ENCODE peak calls at places on chromosomes 13 and 19, in six cellular contexts. F is H1, T is IMR-90, W is mesenchymal stem cell, X is neuronal stem cell, S is trophoblast cell. I is an unnamed sample.
A peak's percentile ranks its signal among the peaks of the same experiment; 100 is the strongest.

GRCh38 chr19:2634228-2634951 is 68.1 kb downstream of the GNG7 start:
- DNase-seq in F (no peak), T (no peak), W (no peak), X (no peak), S (no peak), I (no peak)

GRCh38 chr19:50203281-50204080 is at the start of gene MYH14:
- DNase-seq in F (peak; percentile 71), T (no peak), W (no peak), X (peak; percentile 93), S (peak; percentile 26), I (peak; percentile 94)

GRCh38 chr13:26400545-26400944 is 146.6 kb downstream of the CDK8 start:
- DNase-seq in F (no peak), T (no peak), W (no peak), X (no peak), S (no peak), I (no peak)

GRCh38 chr13:102555914-102556553 is 40.8 kb upstream of the TPP2 start:
- DNase-seq in F (no peak), T (peak; percentile 26), W (peak; percentile 31), X (peak; percentile 17), S (peak; percentile 72), I (peak; percentile 53)

GRCh38 chr13:25930655-25931054 is 121.2 kb downstream of the SHISA2 start:
- DNase-seq in F (no peak), T (no peak), W (no peak), X (no peak), S (no peak), I (no peak)

GRCh38 chr13:27962982-27963381 is 6.1 kb downstream of the CDX2 start:
- DNase-seq in F (no peak), T (no peak), W (no peak), X (no peak), S (no peak), I (no peak)

GRCh38 chr13:42039946-42040729 is 8.3 kb upstream of the DGKH start:
- DNase-seq in F (no peak), T (peak; percentile 86), W (peak; percentile 89), X (peak; percentile 77), S (peak; percentile 69), I (peak; percentile 73)

GRCh38 chr13:50053844-50054243 is 38.6 kb downstream of the KCNRG start:
- DNase-seq in F (no peak), T (no peak), W (no peak), X (no peak), S (no peak), I (no peak)

GRCh38 chr19:9070066-9070465 is 16.8 kb upstream of the OR1M1 start:
- DNase-seq in F (no peak), T (no peak), W (no peak), X (peak; percentile 57), S (no peak), I (peak; percentile 76)

GRCh38 chr13:110841406-110841805 is 73.5 kb downstream of the ANKRD10 start:
- DNase-seq in F (no peak), T (no peak), W (no peak), X (no peak), S (peak; percentile 78), I (no peak)

GRCh38 chr19:40716031-40716654 is 543 bp downstream of the COQ8B start:
- DNase-seq in F (no peak), T (peak; percentile 95), W (no peak), X (no peak), S (peak; percentile 87), I (no peak)

GRCh38 chr19:12791345-12792047 is at the start of gene JUNB:
- DNase-seq in F (no peak), T (peak; percentile 96), W (peak; percentile 98), X (no peak), S (peak; percentile 98), I (peak; percentile 93)

GRCh38 chr19:33802001-33802400 is 5.3 kb downstream of the KCTD15 start:
- DNase-seq in F (no peak), T (no peak), W (no peak), X (no peak), S (no peak), I (no peak)

GRCh38 chr13:33319859-33320258 is 34.3 kb upstream of the STARD13 start:
- DNase-seq in F (no peak), T (no peak), W (no peak), X (no peak), S (no peak), I (no peak)

GRCh38 chr19:2199861-2200623 is 36.1 kb downstream of the PLEKHJ1 start:
- DNase-seq in F (no peak), T (no peak), W (no peak), X (no peak), S (no peak), I (no peak)

GRCh38 chr19:27652281-27652680 is 1560.7 kb downstream of the UQCRFS1 start:
- DNase-seq in F (no peak), T (no peak), W (no peak), X (no peak), S (no peak), I (no peak)

GRCh38 chr19:1172353-1173159 is 1.5 kb downstream of the SBNO2 start:
- DNase-seq in F (no peak), T (peak; percentile 48), W (peak; percentile 78), X (no peak), S (peak; percentile 55), I (peak; percentile 65)

GRCh38 chr13:30720470-30720869 is 14.9 kb upstream of the ALOX5AP start:
- DNase-seq in F (no peak), T (no peak), W (peak; percentile 42), X (no peak), S (no peak), I (no peak)

GRCh38 chr13:79874396-79875360 is 393.7 kb downstream of the NDFIP2 start:
- DNase-seq in F (no peak), T (peak; percentile 48), W (no peak), X (no peak), S (peak; percentile 66), I (peak; percentile 17)

GRCh38 chr19:45716314-45717130 is 14.2 kb downstream of the FBXO46 start:
- DNase-seq in F (no peak), T (no peak), W (peak; percentile 35), X (no peak), S (peak; percentile 60), I (peak; percentile 50)
- H2BK120ac ChIP-seq in F (peak overlapping the region; percentile 85), T (peak overlapping the region; percentile 91), W (peak overlapping the region; percentile 64), X (no peak overlapping the region), S (peak overlapping the region; percentile 82), I (no peak overlapping the region)

GRCh38 chr19:54677217-54677616 is 14.4 kb downstream of the LILRB4 start:
- DNase-seq in F (no peak), T (no peak), W (no peak), X (no peak), S (no peak), I (no peak)
- H3K4me3 ChIP-seq in F (no peak overlapping the region), T (no peak overlapping the region), W (no peak overlapping the region), X (no peak overlapping the region), S (no peak overlapping the region), I (no peak overlapping the region)

GRCh38 chr13:48235814-48236135 is 2.8 kb downstream of the ITM2B start:
- DNase-seq in F (no peak), T (no peak), W (no peak), X (no peak), S (no peak), I (no peak)

GRCh38 chr13:48234652-48235099 is 1.7 kb downstream of the ITM2B start:
- DNase-seq in F (no peak), T (no peak), W (peak; percentile 26), X (no peak), S (no peak), I (peak; percentile 8)

GRCh38 chr13:48233886-48234488 is 981 bp downstream of the ITM2B start:
- DNase-seq in F (no peak), T (peak; percentile 61), W (peak; percentile 79), X (no peak), S (peak; percentile 46), I (peak; percentile 44)

GRCh38 chr13:48236528-48237353 is 3.7 kb downstream of the ITM2B start:
- DNase-seq in F (no peak), T (no peak), W (peak; percentile 66), X (no peak), S (no peak), I (peak; percentile 23)

DNA sequence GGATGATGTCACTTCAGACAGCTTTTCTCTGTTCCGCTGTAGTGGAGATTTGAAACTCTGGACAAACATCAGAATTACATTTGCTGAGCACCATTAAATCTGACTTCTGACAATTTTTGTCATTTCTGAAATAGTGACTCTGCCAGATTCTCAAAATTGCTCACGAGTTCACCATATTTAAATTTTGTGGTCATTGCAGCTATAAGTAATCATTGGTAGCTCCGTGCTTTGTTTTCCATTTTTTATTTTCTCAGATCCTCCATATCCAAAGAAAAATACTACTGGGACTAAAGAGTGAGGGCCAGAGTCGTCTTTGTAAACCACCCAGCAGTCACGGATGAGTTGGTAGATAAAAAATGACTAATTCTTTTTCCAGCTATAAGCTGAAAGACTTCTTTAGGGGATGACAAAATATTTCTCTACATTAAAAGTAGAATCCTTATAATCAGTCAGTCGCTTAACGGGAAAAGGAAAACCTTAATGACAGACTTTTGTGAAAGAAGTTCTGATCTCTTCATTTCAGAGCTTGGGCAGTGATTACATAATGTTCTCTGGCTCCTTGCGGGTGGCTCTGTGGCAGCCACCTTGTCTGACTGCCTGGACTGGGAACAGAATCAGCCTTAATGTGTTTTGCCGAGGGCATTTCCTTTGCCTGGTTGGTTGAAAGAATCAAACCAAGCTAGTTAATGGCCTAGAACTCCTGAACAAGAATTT is 2.3 kb downstream of the ITM2B start:
- DNase-seq in F (no peak), T (peak; percentile 25), W (peak; percentile 54), X (no peak), S (peak; percentile 77), I (peak; percentile 89)
- H3K4me2 ChIP-seq in F (peak overlapping the region; percentile 86), T (peak overlapping the region; percentile 90), W (peak overlapping the region; percentile 73), X (no peak overlapping the region), S (peak overlapping the region; percentile 53), I (peak overlapping the region; percentile 38)

GRCh38 chr19:5130371-5131030 is 161.6 kb downstream of the KDM4B start:
- DNase-seq in F (no peak), T (no peak), W (no peak), X (no peak), S (no peak), I (no peak)

GRCh38 chr19:5129691-5130090 is 160.8 kb downstream of the KDM4B start:
- DNase-seq in F (no peak), T (no peak), W (no peak), X (no peak), S (no peak), I (no peak)

GRCh38 chr19:5131866-5132561 is 163.1 kb downstream of the KDM4B start:
- DNase-seq in F (no peak), T (no peak), W (no peak), X (peak; percentile 49), S (peak; percentile 98), I (peak; percentile 62)

GRCh38 chr19:5132698-5133651 is 164.1 kb downstream of the KDM4B start:
- DNase-seq in F (no peak), T (no peak), W (no peak), X (no peak), S (no peak), I (no peak)

DNA sequence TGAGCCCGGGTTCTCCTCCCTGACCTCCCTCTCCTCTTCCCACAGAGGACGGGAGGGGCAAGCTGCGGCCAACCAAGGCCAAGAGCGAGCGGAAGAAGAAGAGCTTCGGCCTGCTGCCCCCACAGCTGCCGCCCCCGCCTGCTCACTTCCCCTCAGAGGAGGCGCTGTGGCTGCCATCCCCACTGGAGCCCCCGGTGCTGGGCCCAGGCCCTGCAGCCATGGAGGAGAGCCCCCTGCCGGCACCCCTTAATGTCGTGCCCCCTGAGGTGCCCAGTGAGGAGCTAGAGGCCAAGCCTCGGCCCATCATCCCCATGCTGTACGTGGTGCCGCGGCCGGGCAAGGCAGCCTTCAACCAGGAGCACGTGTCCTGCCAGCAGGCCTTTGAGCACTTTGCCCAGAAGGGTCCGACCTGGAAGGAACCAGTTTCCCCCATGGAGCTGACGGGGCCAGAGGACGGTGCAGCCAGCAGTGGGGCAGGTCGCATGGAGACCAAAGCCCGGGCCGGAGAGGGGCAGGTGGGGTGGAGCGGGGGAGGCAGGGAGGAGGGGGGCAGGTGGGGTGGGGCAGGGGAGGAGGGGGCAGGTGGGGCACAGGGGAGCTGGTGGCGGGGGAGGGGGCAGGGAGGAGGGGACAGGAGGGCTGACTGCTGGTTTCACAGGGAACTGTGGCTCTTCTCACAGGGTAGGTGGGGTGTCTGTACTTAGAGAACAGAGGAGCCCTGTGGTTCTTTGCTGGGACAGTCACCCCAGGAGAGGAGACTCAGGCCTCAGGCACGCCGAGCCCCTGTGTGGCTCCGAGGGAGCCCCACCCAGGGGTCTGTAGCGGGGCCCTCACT is 162.3 kb downstream of the KDM4B start:
- DNase-seq in F (no peak), T (no peak), W (no peak), X (no peak), S (no peak), I (no peak)
- H2BK120ac ChIP-seq in F (no peak overlapping the region), T (no peak overlapping the region), W (no peak overlapping the region), X (peak overlapping the region; percentile 97), S (peak overlapping the region; percentile 96), I (no peak overlapping the region)

I was measured in mesendoderm.